ENCODE peak calls at places on chromosomes 7 and 10, in nine cellular contexts. L is Peyer's patch; O is posterior vena cava; D is IMR-90; V is stimulated activated CD4-positive, alpha-beta T cell treated with anti-CD3 and anti-CD28 coated beads, Interleukin-12 subunit alpha, Interleukin-12 subunit beta, amount 100 ng/mL, for 24 hours; J is naive B cell; F is right cardiac atrium; X is HCT116; Q is C1 segment of cervical spinal cord. S is an unnamed sample.

GRCh38 chr10:110013615-110014293 is 6.0 kb downstream of the ADD3 start:
- DNase-seq in V (no peak), D (no peak), X (no peak), Q (no peak), O (no peak), F (no peak), L (no peak), J (no peak), S (peak)

GRCh38 chr7:79176859-79177477 is 276.5 kb downstream of the MAGI2 start:
- DNase-seq in V (no peak), L (no peak), X (peak), Q (no peak), O (no peak), J (no peak), D (peak), F (no peak), S (peak)

GRCh38 chr10:114548662-114549061 is 109.4 kb downstream of the ABLIM1 start:
- DNase-seq in J (no peak), L (no peak), V (no peak), O (no peak), X (peak), F (peak), Q (no peak), D (peak), S (peak)

GRCh38 chr7:134892002-134892693 is 94.2 kb upstream of the AGBL3 start:
- DNase-seq in O (no peak), D (peak), F (no peak), J (no peak), Q (no peak), X (no peak), L (no peak), V (no peak), S (peak)

GRCh38 chr10:95295031-95295755 is 4.4 kb upstream of the PDLIM1 start:
- DNase-seq in X (no peak), Q (no peak), O (no peak), L (peak), J (peak), F (peak), V (no peak), D (peak), S (peak)

GRCh38 chr7:26040085-26040484 is 111.9 kb upstream of the NFE2L3 start:
- DNase-seq in V (no peak), F (no peak), X (no peak), J (no peak), Q (no peak), L (no peak), D (no peak), O (no peak), S (no peak)

GRCh38 chr10:14667748-14668147 is 106.9 kb downstream of the FAM107B start:
- DNase-seq in X (no peak), D (no peak), Q (no peak), J (no peak), F (no peak), O (no peak), L (no peak), V (no peak), S (no peak)

GRCh38 chr7:144414815-144415214 is 11.3 kb upstream of the NOBOX start:
- DNase-seq in L (no peak), V (no peak), Q (no peak), O (no peak), D (no peak), J (no peak), F (no peak), X (no peak), S (no peak)

GRCh38 chr7:32809347-32809746 is 82.2 kb downstream of the KBTBD2 start:
- DNase-seq in V (no peak), D (no peak), J (no peak), X (no peak), O (no peak), L (no peak), F (no peak), Q (no peak), S (no peak)

GRCh38 chr10:8304861-8305260 is 250.4 kb downstream of the GATA3 start:
- DNase-seq in O (no peak), F (no peak), L (no peak), X (no peak), Q (no peak), J (no peak), V (no peak), D (no peak), S (no peak)

GRCh38 chr7:17403996-17404395 is 105.5 kb downstream of the AHR start:
- DNase-seq in O (no peak), F (no peak), D (no peak), V (no peak), X (no peak), Q (no peak), L (no peak), J (no peak), S (no peak)

GRCh38 chr10:56745490-56745889 is 384.4 kb upstream of the ZWINT start:
- DNase-seq in D (no peak), F (no peak), O (no peak), V (no peak), X (no peak), L (no peak), Q (no peak), J (no peak), S (no peak)

GRCh38 chr7:13235961-13236360 is 548.5 kb downstream of the ARL4A start:
- DNase-seq in F (no peak), J (no peak), L (no peak), Q (no peak), X (no peak), O (no peak), D (no peak), V (no peak), S (no peak)

GRCh38 chr10:55793024-55793423 is 568.0 kb downstream of the ZWINT start:
- DNase-seq in F (no peak), O (no peak), J (no peak), D (no peak), V (no peak), X (no peak), L (no peak), Q (no peak), S (no peak)

GRCh38 chr7:127979728-127980126 is 51.5 kb downstream of the LRRC4 start:
- DNase-seq in L (no peak), O (no peak), F (no peak), V (no peak), X (no peak), Q (no peak), J (no peak), D (peak), S (no peak)

GRCh38 chr7:25028370-25028971 is 48.5 kb upstream of the OSBPL3 start:
- DNase-seq in D (peak), X (no peak), Q (no peak), J (no peak), O (no peak), F (no peak), V (no peak), L (no peak), S (peak)